ENCODE peak calls at places on chromosomes 3 and 15, in four cellular contexts. K, N, P and C are unnamed samples.

GRCh38 chr3:181712505-181713299 is 977 bp downstream of the SOX2 start:
- DNase-seq in K (no peak), P (no peak), N (peak), C (no peak)

GRCh38 chr15:92714071-92714456 is 58.5 kb upstream of the FAM174B start:
- DNase-seq in N (peak), P (peak), K (no peak), C (no peak)

GRCh38 chr3:141680620-141681389 is 57.3 kb upstream of the RNF7 start:
- DNase-seq in N (peak), K (no peak), P (peak), C (no peak)

GRCh38 chr3:14200841-14201240 is 22.2 kb downstream of the LSM3 start:
- DNase-seq in P (no peak), N (no peak), K (no peak), C (no peak)

GRCh38 chr3:31724681-31725080 is 192.0 kb downstream of the STT3B start:
- DNase-seq in K (no peak), P (peak), N (peak), C (no peak)

GRCh38 chr3:196419386-196419785 is 12.8 kb downstream of the UBXN7 start:
- DNase-seq in K (no peak), P (no peak), N (no peak), C (no peak)

GRCh38 chr3:185328324-185329004 is 34.5 kb upstream of the MAP3K13 start:
- DNase-seq in K (no peak), N (no peak), P (no peak), C (peak)

GRCh38 chr3:278300-279064 is 81.9 kb downstream of the CHL1 start:
- DNase-seq in K (no peak), N (no peak), P (no peak), C (peak)

GRCh38 chr15:77654975-77655374 is 22.3 kb upstream of the LINGO1 start:
- DNase-seq in N (no peak), K (no peak), P (no peak), C (no peak)

GRCh38 chr15:56243117-56243773 is 434 bp downstream of the RFX7 start:
- DNase-seq in P (peak), N (peak), K (peak), C (peak)